ENCODE peak calls at places on chromosomes 5 and 9, in five cellular contexts. Y, L, G, O and N are unnamed samples.

GRCh38 chr5:194603-195209 is 3.4 kb downstream of the LRRC14B start:
- DNase-seq in Y (no peak), L (no peak), G (no peak), O (peak), N (peak)

GRCh38 chr5:9838906-9839305 is 208.8 kb upstream of the TAS2R1 start:
- DNase-seq in Y (no peak), L (no peak), G (no peak), O (no peak), N (no peak)

GRCh38 chr5:109034276-109034675 is 286.6 kb downstream of the FER start:
- DNase-seq in Y (no peak), L (no peak), G (no peak), O (no peak), N (no peak)

GRCh38 chr9:13213337-13213736 is 66.2 kb downstream of the MPDZ start:
- DNase-seq in Y (no peak), L (no peak), G (peak), O (no peak), N (no peak)

GRCh38 chr5:142724821-142725220 is 38.9 kb upstream of the FGF1 start:
- DNase-seq in Y (no peak), L (no peak), G (no peak), O (no peak), N (no peak)

GRCh38 chr9:115520626-115521025 is 402.7 kb upstream of the TNC start:
- DNase-seq in Y (no peak), L (no peak), G (no peak), O (no peak), N (no peak)

GRCh38 chr9:131043646-131044045 is 34.7 kb downstream of the LAMC3 start:
- DNase-seq in Y (no peak), L (no peak), G (no peak), O (no peak), N (no peak)

GRCh38 chr9:69546265-69546664 is 125.9 kb downstream of the APBA1 start:
- DNase-seq in Y (no peak), L (peak), G (no peak), O (no peak), N (no peak)

GRCh38 chr9:130707225-130707976 is 13.8 kb downstream of the EXOSC2 start:
- DNase-seq in Y (peak), L (no peak), G (peak), O (no peak), N (peak)

GRCh38 chr9:79656127-79656526 is 84.4 kb downstream of the TLE4 start:
- DNase-seq in Y (no peak), L (no peak), G (no peak), O (no peak), N (no peak)

GRCh38 chr5:179816401-179817070 is 4.2 kb upstream of the SQSTM1 start:
- DNase-seq in Y (peak), L (no peak), G (no peak), O (peak), N (no peak)
- TF ChIP-seq POLR2A in Y (peak), L (no peak), G (no peak), O (no peak), N (no peak)

DNA sequence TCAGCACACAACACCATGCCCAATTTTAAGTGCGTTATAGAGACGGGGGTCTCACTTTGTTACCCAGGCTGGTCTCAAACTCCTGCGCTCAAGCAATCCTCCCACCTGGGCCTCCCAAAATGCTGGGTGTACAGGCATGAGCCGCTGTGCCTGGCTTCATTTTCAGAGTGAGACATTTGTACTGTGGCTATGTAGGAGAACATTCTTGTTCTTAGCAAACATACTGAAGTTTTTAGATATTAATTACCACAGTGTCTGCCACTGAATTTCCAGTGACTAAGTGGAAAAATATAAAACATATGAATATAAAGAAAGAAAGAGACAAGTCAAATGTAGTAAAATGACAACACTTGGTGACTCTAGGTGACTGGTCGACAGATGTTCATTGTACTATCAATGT is 20.9 kb downstream of the BTNL9 start:
- DNase-seq in Y (no peak), L (no peak), G (no peak), O (no peak), N (no peak)
- TF ChIP-seq POLR2A in Y (no peak), L (no peak), G (no peak), O (no peak), N (no peak)

DNA sequence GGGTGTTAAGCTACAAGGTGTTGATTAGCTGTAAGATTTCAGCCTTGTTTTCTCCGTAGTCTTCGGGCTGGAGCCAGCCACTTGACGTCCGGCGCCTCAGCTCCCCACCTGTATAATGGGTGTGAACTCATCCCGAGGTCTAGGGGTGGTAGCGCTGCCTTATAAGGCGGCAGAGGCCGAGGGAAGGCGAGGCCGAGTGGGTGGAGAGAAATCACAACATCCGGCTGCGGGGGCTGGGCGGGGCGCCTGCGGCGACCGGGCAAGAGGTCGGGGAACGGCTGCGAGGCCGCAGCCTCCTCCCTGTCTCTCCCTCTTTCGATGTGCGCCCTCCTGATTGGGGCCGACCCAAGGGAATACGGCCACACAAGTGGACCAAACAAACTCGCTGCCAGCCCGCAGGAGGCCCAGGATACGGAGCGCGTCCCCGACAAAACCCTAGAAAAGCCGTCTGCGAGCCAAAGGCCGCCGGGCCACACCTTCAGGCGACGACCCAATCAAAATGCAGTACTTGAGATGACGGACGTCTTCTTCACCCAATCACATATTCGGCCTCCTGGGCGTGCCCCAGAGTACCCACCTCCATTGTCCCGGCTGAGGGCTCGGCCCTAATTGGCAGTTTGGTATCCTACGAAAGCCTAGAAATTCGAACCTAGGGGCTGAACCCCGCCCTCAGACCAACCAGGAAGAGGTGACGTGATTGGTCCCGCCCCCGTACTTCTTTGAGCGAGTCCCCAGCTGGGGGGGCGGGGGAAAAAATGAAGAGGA is 493 bp upstream of the GRK6 start:
- DNase-seq in Y (peak), L (peak), G (peak), O (peak), N (peak)
- TF ChIP-seq POLR2A in Y (peak), L (peak), G (no peak), O (no peak), N (peak)

DNA sequence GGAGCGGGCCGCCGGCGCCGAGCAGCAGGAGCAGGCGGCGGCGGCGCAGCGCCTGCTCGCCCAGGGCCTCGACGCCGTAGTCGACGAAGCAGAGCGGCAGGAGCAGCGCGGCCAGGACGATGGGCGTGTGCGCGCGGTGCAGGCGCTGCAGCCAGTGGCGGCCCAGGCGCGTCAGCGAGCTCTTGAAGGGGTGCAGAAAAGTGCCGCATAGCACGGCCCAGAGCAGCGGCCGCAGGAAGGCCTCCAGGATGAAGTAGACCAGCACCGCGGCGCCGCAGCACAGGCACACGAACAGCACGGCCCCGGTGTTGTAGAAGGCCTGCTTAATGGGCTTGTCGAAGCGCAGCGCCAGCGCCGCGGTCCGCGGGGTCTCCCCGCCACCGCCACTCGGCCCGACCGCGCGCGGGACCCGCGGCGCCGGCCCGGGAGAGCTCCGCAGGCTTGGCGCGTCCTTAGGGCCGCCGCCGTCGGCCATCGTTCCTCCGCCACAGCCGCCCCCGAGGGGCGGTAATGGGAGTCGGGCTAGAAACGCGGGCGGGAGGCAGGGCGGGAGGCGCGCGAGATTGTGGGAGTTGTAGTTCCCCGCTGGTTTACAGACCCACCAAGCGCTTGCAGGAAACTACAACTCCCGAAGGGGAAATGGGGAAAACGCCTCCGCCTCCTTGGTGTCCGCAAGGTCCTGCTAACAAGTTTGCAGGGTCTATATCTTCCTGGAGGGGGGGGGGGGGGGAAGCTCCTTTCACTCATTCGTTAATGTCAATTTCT is at the start of gene TMEM245:
- DNase-seq in Y (peak), L (peak), G (peak), O (peak), N (peak)
- TF ChIP-seq POLR2A in Y (peak), L (peak), G (peak), O (no peak), N (peak)

DNA sequence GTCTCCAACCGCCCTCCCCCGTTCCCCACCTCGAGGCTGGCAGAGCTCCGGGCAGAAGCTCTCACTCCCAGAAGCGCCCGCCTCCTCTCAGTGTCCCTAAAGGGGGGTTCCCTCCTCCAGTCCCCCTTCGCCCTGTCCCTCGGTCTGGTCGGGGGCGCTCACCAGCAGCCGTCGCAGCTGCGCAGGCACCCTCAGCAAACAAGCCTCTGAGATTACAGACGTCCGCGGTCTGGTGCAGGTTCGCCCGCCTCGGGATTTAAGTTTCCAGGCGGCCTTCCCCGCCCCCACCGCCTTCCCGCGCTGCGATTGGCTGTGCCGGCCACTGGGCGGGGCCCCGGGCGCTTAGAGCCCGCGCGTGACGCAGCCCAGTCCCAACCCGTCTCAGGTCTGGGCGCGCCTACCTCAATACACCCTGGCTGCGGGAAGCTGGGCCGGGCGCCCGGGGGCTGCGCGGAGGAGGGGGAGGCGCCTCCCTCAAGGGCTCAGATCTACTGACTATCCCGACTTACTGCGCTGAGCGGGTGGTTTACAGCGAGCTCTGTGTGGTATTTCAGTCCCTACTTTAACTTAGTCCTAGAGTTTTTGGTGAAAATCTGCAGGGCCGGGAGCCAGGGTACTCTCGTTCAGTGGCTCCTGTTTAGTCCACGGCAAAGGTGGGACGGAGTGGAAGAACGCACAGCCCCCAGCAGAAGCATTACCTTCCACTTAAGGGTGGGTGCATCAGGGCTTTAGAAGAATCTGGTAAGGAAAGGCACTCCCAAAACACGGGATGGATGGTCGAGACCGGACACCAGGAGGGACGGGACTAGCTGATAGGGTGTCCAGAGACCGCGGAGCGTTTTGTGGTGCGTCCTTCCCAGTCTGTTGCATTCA is at the start of gene CTSV:
- DNase-seq in Y (peak), L (peak), G (peak), O (peak), N (peak)
- TF ChIP-seq POLR2A in Y (peak), L (peak), G (peak), O (no peak), N (no peak)